ENCODE peak calls at places on chromosomes 1 and 21, in ten cellular contexts. One of them, this sample, is unnamed.

GRCh38 chr1:53733975-53734649 is 4.9 kb downstream of the GLIS1 start:
- DNase-seq in transverse colon: no peak
- DNase-seq in HL-60: no peak
- DNase-seq in breast epithelium: no peak
- DNase-seq in GM23338: no peak
- DNase-seq in prostate gland: no peak
- DNase-seq in sigmoid colon: no peak
- DNase-seq in HCT116: no peak
- DNase-seq in endothelial cell of umbilical vein: no peak
- DNase-seq in GM12878: no peak
- DNase-seq in this sample: no peak

GRCh38 chr1:221989741-221990140 is 247.9 kb upstream of the DUSP10 start:
- DNase-seq in transverse colon: no peak
- DNase-seq in HL-60: no peak
- DNase-seq in breast epithelium: no peak
- DNase-seq in GM23338: no peak
- DNase-seq in prostate gland: no peak
- DNase-seq in sigmoid colon: no peak
- DNase-seq in HCT116: no peak
- DNase-seq in endothelial cell of umbilical vein: no peak
- DNase-seq in GM12878: no peak
- DNase-seq in this sample: no peak

GRCh38 chr1:199292873-199293272 is 654.0 kb downstream of the PTPRC start:
- DNase-seq in transverse colon: no peak
- DNase-seq in HL-60: no peak
- DNase-seq in breast epithelium: no peak
- DNase-seq in GM23338: no peak
- DNase-seq in prostate gland: no peak
- DNase-seq in sigmoid colon: no peak
- DNase-seq in HCT116: no peak
- DNase-seq in endothelial cell of umbilical vein: no peak
- DNase-seq in GM12878: no peak
- DNase-seq in this sample: no peak

GRCh38 chr1:18041685-18042355 is 65.8 kb upstream of the IGSF21 start:
- DNase-seq in transverse colon: no peak
- DNase-seq in HL-60: no peak
- DNase-seq in breast epithelium: no peak
- DNase-seq in GM23338: peak; percentile 57
- DNase-seq in prostate gland: no peak
- DNase-seq in sigmoid colon: no peak
- DNase-seq in HCT116: no peak
- DNase-seq in endothelial cell of umbilical vein: no peak
- DNase-seq in GM12878: no peak
- DNase-seq in this sample: no peak

GRCh38 chr1:234554478-234555311 is 55.3 kb downstream of the IRF2BP2 start:
- DNase-seq in transverse colon: no peak
- DNase-seq in HL-60: no peak
- DNase-seq in breast epithelium: peak; percentile 25
- DNase-seq in GM23338: no peak
- DNase-seq in prostate gland: no peak
- DNase-seq in sigmoid colon: peak; percentile 89
- DNase-seq in HCT116: no peak
- DNase-seq in endothelial cell of umbilical vein: no peak
- DNase-seq in GM12878: no peak
- DNase-seq in this sample: no peak

GRCh38 chr1:200693327-200693726 is 23.6 kb upstream of the DDX59 start:
- DNase-seq in transverse colon: no peak
- DNase-seq in HL-60: no peak
- DNase-seq in breast epithelium: no peak
- DNase-seq in GM23338: no peak
- DNase-seq in prostate gland: no peak
- DNase-seq in sigmoid colon: no peak
- DNase-seq in HCT116: no peak
- DNase-seq in endothelial cell of umbilical vein: no peak
- DNase-seq in GM12878: no peak
- DNase-seq in this sample: no peak

GRCh38 chr1:52551476-52552235 is 1.2 kb downstream of the TUT4 start:
- DNase-seq in transverse colon: peak; percentile 17
- DNase-seq in HL-60: no peak
- DNase-seq in breast epithelium: no peak
- DNase-seq in GM23338: peak; percentile 39
- DNase-seq in prostate gland: no peak
- DNase-seq in sigmoid colon: no peak
- DNase-seq in HCT116: no peak
- DNase-seq in endothelial cell of umbilical vein: peak; percentile 65
- DNase-seq in GM12878: no peak
- DNase-seq in this sample: peak; percentile 10

GRCh38 chr1:153597206-153597605 is 15.7 kb downstream of the S100A16 start:
- DNase-seq in transverse colon: peak; percentile 22
- DNase-seq in HL-60: no peak
- DNase-seq in breast epithelium: no peak
- DNase-seq in GM23338: no peak
- DNase-seq in prostate gland: no peak
- DNase-seq in sigmoid colon: no peak
- DNase-seq in HCT116: no peak
- DNase-seq in endothelial cell of umbilical vein: peak; percentile 28
- DNase-seq in GM12878: peak; percentile 15
- DNase-seq in this sample: no peak

GRCh38 chr1:62962014-62962793 is 178.3 kb downstream of the ATG4C start:
- DNase-seq in transverse colon: no peak
- DNase-seq in HL-60: no peak
- DNase-seq in breast epithelium: no peak
- DNase-seq in GM23338: peak; percentile 23
- DNase-seq in prostate gland: no peak
- DNase-seq in sigmoid colon: no peak
- DNase-seq in HCT116: no peak
- DNase-seq in endothelial cell of umbilical vein: no peak
- DNase-seq in GM12878: no peak
- DNase-seq in this sample: no peak

GRCh38 chr1:110976089-110976488 is 12.4 kb upstream of the LRIF1 start:
- DNase-seq in transverse colon: no peak
- DNase-seq in HL-60: no peak
- DNase-seq in breast epithelium: no peak
- DNase-seq in GM23338: no peak
- DNase-seq in prostate gland: no peak
- DNase-seq in sigmoid colon: no peak
- DNase-seq in HCT116: no peak
- DNase-seq in endothelial cell of umbilical vein: no peak
- DNase-seq in GM12878: no peak
- DNase-seq in this sample: no peak

GRCh38 chr21:26587621-26588260 is 14.7 kb upstream of the CYYR1 start:
- DNase-seq in transverse colon: no peak
- DNase-seq in HL-60: no peak
- DNase-seq in breast epithelium: no peak
- DNase-seq in GM23338: no peak
- DNase-seq in prostate gland: no peak
- DNase-seq in sigmoid colon: no peak
- DNase-seq in HCT116: no peak
- DNase-seq in endothelial cell of umbilical vein: peak; percentile 86
- DNase-seq in GM12878: no peak
- DNase-seq in this sample: peak; percentile 66

GRCh38 chr1:41683681-41684500 is 199.4 kb upstream of the EDN2 start:
- DNase-seq in transverse colon: no peak
- DNase-seq in HL-60: peak; percentile 99
- DNase-seq in breast epithelium: no peak
- DNase-seq in GM23338: no peak
- DNase-seq in prostate gland: no peak
- DNase-seq in sigmoid colon: no peak
- DNase-seq in HCT116: no peak
- DNase-seq in endothelial cell of umbilical vein: peak; percentile 44
- DNase-seq in GM12878: no peak
- DNase-seq in this sample: no peak

DNA sequence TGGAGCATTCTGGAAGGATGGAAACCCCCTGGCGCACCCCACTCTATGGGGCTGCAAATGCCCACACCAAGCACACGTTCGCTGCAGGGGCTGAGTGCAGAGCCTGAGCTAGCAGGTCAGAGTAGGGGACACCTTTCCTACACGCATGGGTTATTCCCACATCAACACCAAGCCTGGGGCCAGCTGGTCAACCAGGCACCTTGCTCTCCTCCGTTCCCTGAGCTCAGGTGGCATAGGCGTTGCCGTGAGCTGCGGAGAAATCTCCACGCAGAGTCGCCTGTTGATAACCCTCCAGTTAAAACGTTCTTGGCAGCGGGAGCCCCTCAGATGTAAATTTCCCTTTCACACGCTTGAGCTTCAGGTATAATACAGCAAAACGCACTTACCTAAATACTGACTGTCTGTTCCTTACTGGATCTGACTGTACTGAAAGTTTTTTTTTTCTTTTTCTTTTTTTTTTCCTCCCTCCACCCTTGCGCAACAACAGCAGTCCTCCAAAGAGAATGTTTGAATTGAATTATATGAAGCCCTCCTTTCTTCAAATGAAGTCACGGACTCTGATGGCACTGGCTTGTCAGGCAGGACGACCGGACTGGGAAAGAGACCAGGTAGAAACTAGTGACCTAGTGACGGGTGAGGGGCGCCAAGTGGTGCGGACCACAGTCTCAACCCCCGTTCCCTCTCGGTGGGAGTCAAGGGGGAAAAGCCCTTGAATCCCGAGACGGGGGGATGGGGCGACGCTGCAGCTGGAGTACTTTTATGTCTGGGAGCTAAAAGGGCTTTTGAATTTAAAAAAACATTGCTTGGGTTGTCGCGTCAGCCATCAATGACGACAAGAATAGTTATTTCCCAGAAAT is 2.0 kb downstream of the BRINP3 start:
- DNase-seq in transverse colon: peak; percentile 51
- DNase-seq in HL-60: no peak
- DNase-seq in breast epithelium: no peak
- DNase-seq in GM23338: peak; percentile 37
- DNase-seq in prostate gland: no peak
- DNase-seq in sigmoid colon: no peak
- DNase-seq in HCT116: no peak
- DNase-seq in endothelial cell of umbilical vein: peak; percentile 22
- DNase-seq in GM12878: no peak
- DNase-seq in this sample: no peak
- H3K4me3 ChIP-seq in transverse colon: no peak overlapping the region
- H3K4me3 ChIP-seq in HL-60: no peak overlapping the region
- H3K4me3 ChIP-seq in breast epithelium: peak overlapping the region; percentile 46
- H3K4me3 ChIP-seq in GM23338: peak overlapping the region; percentile 59
- H3K4me3 ChIP-seq in prostate gland: peak overlapping the region; percentile 34
- H3K4me3 ChIP-seq in sigmoid colon: no peak overlapping the region
- H3K4me3 ChIP-seq in HCT116: no peak overlapping the region
- H3K4me3 ChIP-seq in endothelial cell of umbilical vein: peak overlapping the region; percentile 36
- H3K4me3 ChIP-seq in GM12878: no peak overlapping the region
- H3K4me3 ChIP-seq in this sample: no peak overlapping the region

GRCh38 chr1:30929944-30930525 is 21.5 kb upstream of the SDC3 start:
- DNase-seq in transverse colon: no peak
- DNase-seq in HL-60: no peak
- DNase-seq in breast epithelium: no peak
- DNase-seq in GM23338: no peak
- DNase-seq in prostate gland: no peak
- DNase-seq in sigmoid colon: no peak
- DNase-seq in HCT116: no peak
- DNase-seq in endothelial cell of umbilical vein: no peak
- DNase-seq in GM12878: no peak
- DNase-seq in this sample: no peak

GRCh38 chr1:30929135-30929889 is 20.8 kb upstream of the SDC3 start:
- DNase-seq in transverse colon: peak; percentile 31
- DNase-seq in HL-60: no peak
- DNase-seq in breast epithelium: no peak
- DNase-seq in GM23338: peak; percentile 83
- DNase-seq in prostate gland: no peak
- DNase-seq in sigmoid colon: no peak
- DNase-seq in HCT116: no peak
- DNase-seq in endothelial cell of umbilical vein: peak; percentile 55
- DNase-seq in GM12878: no peak
- DNase-seq in this sample: no peak

GRCh38 chr1:30928171-30928570 is 19.6 kb upstream of the SDC3 start:
- DNase-seq in transverse colon: no peak
- DNase-seq in HL-60: no peak
- DNase-seq in breast epithelium: no peak
- DNase-seq in GM23338: no peak
- DNase-seq in prostate gland: no peak
- DNase-seq in sigmoid colon: no peak
- DNase-seq in HCT116: no peak
- DNase-seq in endothelial cell of umbilical vein: no peak
- DNase-seq in GM12878: no peak
- DNase-seq in this sample: no peak

GRCh38 chr1:30928789-30929134 is 20.2 kb upstream of the SDC3 start:
- DNase-seq in transverse colon: no peak
- DNase-seq in HL-60: no peak
- DNase-seq in breast epithelium: no peak
- DNase-seq in GM23338: no peak
- DNase-seq in prostate gland: no peak
- DNase-seq in sigmoid colon: no peak
- DNase-seq in HCT116: no peak
- DNase-seq in endothelial cell of umbilical vein: no peak
- DNase-seq in GM12878: no peak
- DNase-seq in this sample: no peak

GRCh38 chr1:30930631-30931173 is 22.1 kb upstream of the SDC3 start:
- DNase-seq in transverse colon: no peak
- DNase-seq in HL-60: no peak
- DNase-seq in breast epithelium: no peak
- DNase-seq in GM23338: peak; percentile 35
- DNase-seq in prostate gland: no peak
- DNase-seq in sigmoid colon: no peak
- DNase-seq in HCT116: no peak
- DNase-seq in endothelial cell of umbilical vein: no peak
- DNase-seq in GM12878: no peak
- DNase-seq in this sample: no peak
- TF ChIP-seq POLR2AphosphoS5 in transverse colon: no peak
- TF ChIP-seq POLR2AphosphoS5 in HL-60: no peak
- TF ChIP-seq POLR2AphosphoS5 in breast epithelium: no peak
- TF ChIP-seq POLR2AphosphoS5 in GM23338: peak; percentile 64
- TF ChIP-seq POLR2AphosphoS5 in prostate gland: no peak
- TF ChIP-seq POLR2AphosphoS5 in sigmoid colon: peak; percentile 3
- TF ChIP-seq POLR2AphosphoS5 in HCT116: peak; percentile 14
- TF ChIP-seq POLR2AphosphoS5 in endothelial cell of umbilical vein: peak; percentile 21
- TF ChIP-seq POLR2AphosphoS5 in GM12878: peak; percentile 53
- TF ChIP-seq POLR2AphosphoS5 in this sample: no peak

DNA sequence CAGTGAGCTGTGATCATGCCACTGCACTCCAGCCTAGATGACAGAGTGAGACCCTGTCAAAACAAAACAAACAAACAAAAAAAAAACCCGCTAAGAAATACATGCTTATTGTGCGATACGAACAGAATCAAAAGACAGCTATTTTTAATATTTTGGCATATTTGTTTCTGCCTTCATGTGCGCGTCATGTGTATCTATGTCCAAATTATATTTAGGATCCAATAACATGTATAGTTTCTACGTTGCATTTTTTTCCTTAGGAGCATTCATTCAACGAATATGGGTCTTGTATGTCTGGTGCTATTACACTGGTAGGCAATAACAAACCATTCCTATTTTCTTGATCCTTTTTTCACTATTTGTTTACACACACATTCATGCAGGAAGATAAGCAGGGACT is 1.8 kb downstream of the CD46 start:
- DNase-seq in transverse colon: no peak
- DNase-seq in HL-60: no peak
- DNase-seq in breast epithelium: no peak
- DNase-seq in GM23338: no peak
- DNase-seq in prostate gland: no peak
- DNase-seq in sigmoid colon: no peak
- DNase-seq in HCT116: no peak
- DNase-seq in endothelial cell of umbilical vein: no peak
- DNase-seq in GM12878: no peak
- DNase-seq in this sample: no peak
- H3K27ac ChIP-seq in transverse colon: peak overlapping the region; percentile 94
- H3K27ac ChIP-seq in HL-60: peak overlapping the region; percentile 85
- H3K27ac ChIP-seq in breast epithelium: peak overlapping the region; percentile 42
- H3K27ac ChIP-seq in GM23338: no peak overlapping the region
- H3K27ac ChIP-seq in prostate gland: peak overlapping the region; percentile 97
- H3K27ac ChIP-seq in sigmoid colon: no peak overlapping the region
- H3K27ac ChIP-seq in HCT116: no peak overlapping the region
- H3K27ac ChIP-seq in endothelial cell of umbilical vein: no peak overlapping the region
- H3K27ac ChIP-seq in GM12878: no peak overlapping the region
- H3K27ac ChIP-seq in this sample: no peak overlapping the region

GRCh38 chr1:26771643-26772321 is 16.0 kb upstream of the PIGV start:
- DNase-seq in transverse colon: no peak
- DNase-seq in HL-60: no peak
- DNase-seq in breast epithelium: no peak
- DNase-seq in GM23338: no peak
- DNase-seq in prostate gland: no peak
- DNase-seq in sigmoid colon: no peak
- DNase-seq in HCT116: peak; percentile 52
- DNase-seq in endothelial cell of umbilical vein: peak; percentile 75
- DNase-seq in GM12878: no peak
- DNase-seq in this sample: no peak
- H3K4me3 ChIP-seq in transverse colon: no peak overlapping the region
- H3K4me3 ChIP-seq in HL-60: no peak overlapping the region
- H3K4me3 ChIP-seq in breast epithelium: no peak overlapping the region
- H3K4me3 ChIP-seq in GM23338: no peak overlapping the region
- H3K4me3 ChIP-seq in prostate gland: no peak overlapping the region
- H3K4me3 ChIP-seq in sigmoid colon: no peak overlapping the region
- H3K4me3 ChIP-seq in HCT116: no peak overlapping the region
- H3K4me3 ChIP-seq in endothelial cell of umbilical vein: no peak overlapping the region
- H3K4me3 ChIP-seq in GM12878: no peak overlapping the region
- H3K4me3 ChIP-seq in this sample: no peak overlapping the region

This sample was measured in SK-N-MC.